ENCODE peak calls at places on chromosomes 7 and 10, in seven cellular contexts. U, G, V, Y, F, X and A are unnamed samples.

GRCh38 chr10:133528845-133529575 is 1.8 kb downstream of the CYP2E1 start:
- DNase-seq in U (peak), G (peak), V (peak), Y (peak), F (no peak), X (no peak), A (no peak)

GRCh38 chr7:5218564-5219360 is 28.7 kb downstream of the WIPI2 start:
- DNase-seq in U (no peak), G (no peak), V (no peak), Y (no peak), F (no peak), X (no peak), A (no peak)

GRCh38 chr7:112965506-112965905 is 121.1 kb downstream of the GPR85 start:
- DNase-seq in U (no peak), G (no peak), V (no peak), Y (no peak), F (no peak), X (no peak), A (no peak)

GRCh38 chr10:117216611-117217195 is 19.4 kb downstream of the KCNK18 start:
- DNase-seq in U (peak), G (peak), V (peak), Y (peak), F (peak), X (peak), A (peak)

GRCh38 chr10:61503051-61503450 is 49.9 kb upstream of the TMEM26 start:
- DNase-seq in U (no peak), G (no peak), V (no peak), Y (peak), F (no peak), X (no peak), A (peak)

GRCh38 chr10:79084012-79084971 is 15.5 kb downstream of the ZMIZ1 start:
- DNase-seq in U (peak), G (peak), V (peak), Y (peak), F (no peak), X (peak), A (peak)

GRCh38 chr10:43002596-43002995 is 74.3 kb upstream of the RET start:
- DNase-seq in U (no peak), G (no peak), V (no peak), Y (no peak), F (no peak), X (no peak), A (no peak)

GRCh38 chr10:797179-797578 is 107.7 kb upstream of the DIP2C start:
- DNase-seq in U (no peak), G (peak), V (no peak), Y (no peak), F (no peak), X (no peak), A (no peak)

GRCh38 chr7:66682350-66683093 is 53.8 kb downstream of the KCTD7 start:
- DNase-seq in U (peak), G (no peak), V (peak), Y (peak), F (no peak), X (no peak), A (peak)

GRCh38 chr7:25951414-25952276 is 200.4 kb upstream of the NFE2L3 start:
- DNase-seq in U (peak), G (peak), V (peak), Y (no peak), F (no peak), X (no peak), A (no peak)

GRCh38 chr10:42812028-42812427 is 29.4 kb downstream of the BMS1 start:
- DNase-seq in U (no peak), G (no peak), V (no peak), Y (no peak), F (no peak), X (no peak), A (no peak)

GRCh38 chr10:63700209-63700934 is 179.2 kb downstream of the REEP3 start:
- DNase-seq in U (no peak), G (no peak), V (no peak), Y (peak), F (peak), X (peak), A (peak)

GRCh38 chr10:75405201-75406143 is 3.9 kb upstream of the ZNF503 start:
- DNase-seq in U (peak), G (no peak), V (peak), Y (no peak), F (no peak), X (peak), A (peak)

GRCh38 chr7:99375070-99375807 is 709 bp downstream of the ARPC1B start:
- DNase-seq in U (peak), G (peak), V (peak), Y (peak), F (no peak), X (peak), A (peak)

GRCh38 chr7:149202831-149203231 is 7.5 kb downstream of the ZNF282 start:
- DNase-seq in U (no peak), G (no peak), V (no peak), Y (peak), F (no peak), X (peak), A (peak)

GRCh38 chr10:71323407-71323806 is 4.3 kb downstream of the SLC29A3 start:
- DNase-seq in U (peak), G (no peak), V (no peak), Y (peak), F (no peak), X (no peak), A (peak)

GRCh38 chr7:70520604-70521003 is 611.3 kb upstream of the GALNT17 start:
- DNase-seq in U (no peak), G (no peak), V (no peak), Y (peak), F (no peak), X (peak), A (peak)

GRCh38 chr7:137986252-137987010 is 15.5 kb downstream of the CREB3L2 start:
- DNase-seq in U (no peak), G (peak), V (no peak), Y (peak), F (no peak), X (no peak), A (peak)

GRCh38 chr7:104179178-104179577 is 28.6 kb downstream of the ORC5 start:
- DNase-seq in U (peak), G (no peak), V (no peak), Y (peak), F (no peak), X (peak), A (no peak)

GRCh38 chr7:490461-491291 is 29.0 kb downstream of the PDGFA start:
- DNase-seq in U (no peak), G (no peak), V (no peak), Y (no peak), F (no peak), X (no peak), A (peak)

GRCh38 chr10:107516349-107516748 is 351.8 kb upstream of the SORCS1 start:
- DNase-seq in U (no peak), G (no peak), V (no peak), Y (no peak), F (no peak), X (no peak), A (no peak)

GRCh38 chr7:81780914-81781693 is 11.3 kb upstream of the HGF start:
- DNase-seq in U (no peak), G (no peak), V (no peak), Y (no peak), F (no peak), X (no peak), A (no peak)

GRCh38 chr10:88038268-88038667 is 174.8 kb downstream of the PTEN start:
- DNase-seq in U (no peak), G (no peak), V (no peak), Y (peak), F (peak), X (peak), A (no peak)

GRCh38 chr10:120429395-120429794 is 27.6 kb upstream of the PLPP4 start:
- DNase-seq in U (no peak), G (no peak), V (no peak), Y (no peak), F (no peak), X (peak), A (no peak)

GRCh38 chr7:88927-89921 is 103.1 kb upstream of the FAM20C start:
- DNase-seq in U (no peak), G (no peak), V (peak), Y (peak), F (peak), X (peak), A (peak)

GRCh38 chr7:95907337-95907736 is 135.0 kb downstream of the DYNC1I1 start:
- DNase-seq in U (no peak), G (no peak), V (no peak), Y (no peak), F (no peak), X (no peak), A (no peak)

GRCh38 chr7:79386688-79387422 is 66.6 kb downstream of the MAGI2 start:
- DNase-seq in U (peak), G (no peak), V (no peak), Y (peak), F (peak), X (peak), A (peak)

GRCh38 chr7:20268832-20269231 is 51.6 kb upstream of the MACC1 start:
- DNase-seq in U (no peak), G (no peak), V (no peak), Y (peak), F (no peak), X (peak), A (peak)

GRCh38 chr10:95513941-95514392 is 47.2 kb downstream of the SORBS1 start:
- DNase-seq in U (no peak), G (no peak), V (peak), Y (peak), F (no peak), X (peak), A (peak)

GRCh38 chr7:142873281-142873784 is 12.2 kb downstream of the TRPV6 start:
- DNase-seq in U (peak), G (peak), V (peak), Y (no peak), F (no peak), X (no peak), A (no peak)

GRCh38 chr7:85021090-85021704 is 165.7 kb downstream of the SEMA3D start:
- DNase-seq in U (peak), G (no peak), V (no peak), Y (peak), F (no peak), X (peak), A (peak)

GRCh38 chr10:92972066-92972870 is 88.3 kb upstream of the CYP26C1 start:
- DNase-seq in U (no peak), G (no peak), V (no peak), Y (peak), F (peak), X (peak), A (peak)

GRCh38 chr7:38908759-38909335 is at the start of gene VPS41:
- DNase-seq in U (peak), G (peak), V (peak), Y (peak), F (peak), X (peak), A (peak)

GRCh38 chr10:132860527-132860926 is 74.6 kb upstream of the NKX6-2 start:
- DNase-seq in U (peak), G (no peak), V (no peak), Y (no peak), F (no peak), X (no peak), A (no peak)

GRCh38 chr7:96562966-96563365 is 146.7 kb downstream of the SEM1 start:
- DNase-seq in U (no peak), G (no peak), V (no peak), Y (no peak), F (no peak), X (no peak), A (peak)

GRCh38 chr7:115574676-115575291 is 455.8 kb downstream of the TFEC start:
- DNase-seq in U (peak), G (no peak), V (no peak), Y (no peak), F (no peak), X (no peak), A (no peak)

GRCh38 chr7:151265351-151265931 is 16.9 kb upstream of the SMARCD3 start:
- DNase-seq in U (no peak), G (no peak), V (no peak), Y (no peak), F (no peak), X (no peak), A (no peak)

GRCh38 chr7:132739271-132739955 is 163.1 kb upstream of the PLXNA4 start:
- DNase-seq in U (no peak), G (no peak), V (no peak), Y (peak), F (peak), X (peak), A (peak)

GRCh38 chr7:117375380-117375779 is 51.9 kb downstream of the ASZ1 start:
- DNase-seq in U (no peak), G (no peak), V (no peak), Y (peak), F (no peak), X (peak), A (peak)

DNA sequence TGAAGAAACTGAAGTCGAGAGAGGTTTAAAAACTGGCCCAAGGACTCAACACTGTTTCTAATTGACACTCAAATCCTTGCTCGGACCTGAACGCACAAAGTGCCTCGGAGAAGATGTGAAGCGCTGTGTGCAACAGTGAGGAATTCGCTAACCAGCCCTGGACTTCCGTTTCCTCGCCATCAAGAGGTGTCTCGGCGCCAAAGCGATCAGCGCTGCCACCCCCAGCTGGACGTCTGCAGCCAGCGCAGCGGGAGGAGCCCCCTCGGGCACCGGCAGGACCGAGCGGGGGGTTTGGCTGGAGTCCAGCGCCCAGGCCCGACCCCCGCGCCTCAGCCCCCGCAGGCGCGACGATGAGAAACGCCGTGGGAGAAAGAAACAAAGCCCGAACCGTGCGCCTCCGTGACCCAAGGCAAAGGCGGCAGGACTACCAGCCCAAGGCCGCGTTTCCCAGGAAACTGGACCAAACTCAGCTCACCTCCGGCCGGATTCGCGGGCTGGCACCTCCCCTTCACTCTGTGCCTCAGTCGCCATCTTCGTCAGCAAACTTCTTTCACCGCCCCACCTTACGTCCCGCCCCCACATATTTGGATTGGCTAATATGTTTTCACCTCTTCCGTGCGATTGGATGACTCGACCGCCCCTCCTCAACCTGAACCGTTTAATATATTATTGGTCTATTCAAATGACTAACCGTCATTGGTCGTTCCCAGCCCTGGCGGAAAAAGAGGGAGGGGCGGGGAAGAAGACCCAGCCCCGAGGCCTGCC is at the start of gene ARHGAP19:
- DNase-seq in U (peak), G (peak), V (peak), Y (peak), F (peak), X (peak), A (peak)
- H3K4me3 ChIP-seq in U (peak), G (peak), V (peak), Y (peak), F (peak), X (peak), A (peak)

GRCh38 chr10:102729090-102730026 is 14.4 kb upstream of the WBP1L start:
- DNase-seq in U (peak), G (peak), V (peak), Y (peak), F (no peak), X (peak), A (peak)

GRCh38 chr10:102723989-102724388 is 9.6 kb downstream of the SFXN2 start:
- DNase-seq in U (no peak), G (no peak), V (no peak), Y (no peak), F (no peak), X (no peak), A (no peak)

GRCh38 chr10:102726274-102726673 is 11.8 kb downstream of the SFXN2 start:
- DNase-seq in U (no peak), G (no peak), V (no peak), Y (no peak), F (no peak), X (no peak), A (no peak)

GRCh38 chr10:102731222-102731800 is 12.4 kb upstream of the WBP1L start:
- DNase-seq in U (no peak), G (no peak), V (no peak), Y (no peak), F (no peak), X (no peak), A (no peak)

DNA sequence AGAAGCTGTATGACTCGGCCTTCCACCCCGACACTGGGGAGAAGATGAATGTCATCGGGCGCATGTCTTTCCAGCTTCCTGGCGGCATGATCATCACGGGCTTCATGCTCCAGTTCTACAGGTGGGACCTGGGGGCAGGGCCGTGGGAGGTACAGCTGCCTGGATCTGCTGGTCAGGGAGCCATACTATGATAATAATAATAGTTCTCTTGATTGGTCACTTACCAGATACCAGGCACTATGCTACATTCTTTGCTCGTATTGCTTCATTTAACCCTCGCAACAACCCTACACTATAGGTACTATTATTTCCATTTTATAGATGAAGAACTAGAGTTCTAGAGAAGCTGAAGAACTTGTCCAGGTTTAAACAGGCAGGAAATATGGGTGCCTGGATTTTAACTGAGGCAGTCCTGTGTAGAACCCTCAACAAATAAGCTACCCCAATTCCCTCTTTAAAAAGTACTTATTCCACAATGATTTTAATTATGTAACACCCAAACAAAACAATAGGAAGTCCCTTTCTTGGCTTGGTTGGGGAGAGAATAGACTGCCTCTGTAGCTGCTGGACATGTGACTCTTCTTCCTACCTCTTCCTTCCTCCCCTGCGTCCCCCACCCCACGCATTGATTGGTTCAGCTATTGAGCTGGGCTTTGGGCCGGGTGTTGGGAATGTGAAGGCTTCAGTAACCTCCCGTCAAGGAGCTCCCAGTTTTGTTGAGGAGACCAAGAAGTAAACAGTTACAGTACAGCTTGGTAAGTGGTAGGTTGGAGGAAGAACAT is 12.8 kb downstream of the SFXN2 start:
- DNase-seq in U (no peak), G (no peak), V (no peak), Y (no peak), F (no peak), X (no peak), A (peak)
- H3K4me3 ChIP-seq in U (no peak), G (no peak), V (no peak), Y (no peak), F (no peak), X (no peak), A (no peak)

DNA sequence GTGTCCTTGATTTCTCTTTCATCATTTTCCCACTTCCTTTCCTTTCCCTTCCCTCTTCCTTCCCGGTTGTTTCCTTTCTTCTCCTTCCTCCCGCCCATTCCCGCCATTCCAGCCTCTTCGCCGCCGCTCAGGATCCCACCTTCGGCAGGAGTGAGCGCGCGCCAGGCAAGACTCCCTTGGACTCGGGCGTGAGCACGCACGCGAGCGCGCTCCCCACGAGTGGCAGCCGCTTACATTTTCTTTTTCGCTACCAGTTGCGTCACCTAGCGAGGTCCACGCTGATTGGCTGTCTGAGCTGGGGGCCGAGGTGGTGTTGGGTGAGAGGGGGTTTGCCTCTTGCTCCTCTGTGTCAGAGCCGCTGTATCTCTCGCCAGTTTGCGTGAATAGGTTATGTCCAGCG is 11.8 kb downstream of the ZAN start:
- DNase-seq in U (peak), G (peak), V (peak), Y (peak), F (no peak), X (peak), A (no peak)
- H3K4me3 ChIP-seq in U (peak), G (peak), V (no peak), Y (peak), F (peak), X (peak), A (peak)

GRCh38 chr7:28065721-28066285 is 114.8 kb downstream of the JAZF1 start:
- DNase-seq in U (peak), G (no peak), V (no peak), Y (no peak), F (peak), X (no peak), A (no peak)
- H3K4me3 ChIP-seq in U (no peak), G (no peak), V (no peak), Y (no peak), F (peak), X (no peak), A (no peak)

GRCh38 chr10:102710604-102711003 is 3.6 kb downstream of the ARL3 start:
- DNase-seq in U (no peak), G (no peak), V (no peak), Y (peak), F (no peak), X (peak), A (no peak)
- H3K4me3 ChIP-seq in U (no peak), G (no peak), V (no peak), Y (no peak), F (no peak), X (no peak), A (no peak)

GRCh38 chr10:84540617-84541288 is 212.4 kb downstream of the CCSER2 start:
- DNase-seq in U (peak), G (peak), V (peak), Y (peak), F (no peak), X (peak), A (peak)
- H3K4me3 ChIP-seq in U (peak), G (peak), V (peak), Y (peak), F (peak), X (peak), A (peak)